ENCODE peak calls at places on chromosomes 3 and 15, in nine cellular contexts. Q, J, E, D, V, P, S, H and B are unnamed samples.

GRCh38 chr3:105798381-105798934 is 70.4 kb downstream of the CBLB start:
- DNase-seq in H (peak), V (no peak), Q (no peak), J (no peak), S (peak), P (no peak), E (no peak), D (no peak), B (no peak)

GRCh38 chr3:159418571-159419526 is 569.8 kb upstream of the IL12A start:
- DNase-seq in E (peak), S (no peak), D (no peak), P (peak), V (peak), J (peak), H (no peak), Q (no peak), B (no peak)

GRCh38 chr15:78625621-78626280 is 5.0 kb upstream of the CHRNA3 start:
- DNase-seq in E (no peak), J (no peak), Q (no peak), V (no peak), P (no peak), D (no peak), S (no peak), H (no peak), B (no peak)

GRCh38 chr3:53597136-53597915 is 102.9 kb downstream of the CACNA1D start:
- DNase-seq in P (no peak), D (no peak), S (no peak), J (no peak), H (no peak), E (no peak), Q (no peak), V (no peak), B (no peak)

GRCh38 chr3:85838921-85839320 is 880.1 kb downstream of the CADM2 start:
- DNase-seq in P (no peak), H (no peak), S (no peak), V (no peak), Q (no peak), E (no peak), D (no peak), J (no peak), B (no peak)

GRCh38 chr15:73072894-73073293 is 20.6 kb downstream of the NEO1 start:
- DNase-seq in Q (no peak), J (no peak), V (no peak), D (no peak), E (no peak), S (no peak), P (no peak), H (no peak), B (no peak)

GRCh38 chr3:16004812-16005211 is 169.7 kb upstream of the GALNT15 start:
- DNase-seq in S (no peak), P (no peak), E (no peak), H (no peak), J (no peak), Q (no peak), V (no peak), D (no peak), B (no peak)

GRCh38 chr3:100400424-100400781 is 486 bp downstream of the TOMM70 start:
- DNase-seq in D (peak), E (peak), J (peak), H (peak), P (peak), Q (peak), S (no peak), V (peak), B (peak)

GRCh38 chr3:32018723-32019564 is 37.4 kb downstream of the ZNF860 start:
- DNase-seq in P (peak), Q (no peak), D (peak), E (peak), J (peak), S (peak), H (peak), V (peak), B (peak)

GRCh38 chr3:108006077-108006675 is 84.7 kb downstream of the CD47 start:
- DNase-seq in V (peak), H (no peak), S (no peak), Q (no peak), E (no peak), J (no peak), P (no peak), D (no peak), B (no peak)

GRCh38 chr15:82177291-82178010 is 85.1 kb downstream of the EFL1 start:
- DNase-seq in P (no peak), S (peak), J (peak), H (no peak), E (peak), Q (no peak), V (peak), D (no peak), B (no peak)

GRCh38 chr3:149332781-149333517 is 487 bp downstream of the TM4SF18 start:
- DNase-seq in P (no peak), J (no peak), V (no peak), S (no peak), E (no peak), D (no peak), Q (no peak), H (no peak), B (no peak)

GRCh38 chr15:65906396-65906795 is 37.1 kb downstream of the RAB11A start:
- DNase-seq in D (no peak), H (no peak), Q (no peak), S (no peak), E (peak), J (no peak), P (no peak), V (no peak), B (no peak)

GRCh38 chr3:160618878-160619277 is 53.5 kb upstream of the KPNA4 start:
- DNase-seq in J (no peak), Q (no peak), H (no peak), S (no peak), P (no peak), E (no peak), D (no peak), V (no peak), B (no peak)

GRCh38 chr15:87591042-87591441 is 665.5 kb downstream of the NTRK3 start:
- DNase-seq in S (no peak), P (no peak), V (no peak), E (no peak), H (no peak), J (no peak), Q (no peak), D (no peak), B (no peak)

GRCh38 chr3:45942051-45942825 is 1.0 kb upstream of the CXCR6 start:
- DNase-seq in Q (no peak), E (no peak), H (no peak), P (no peak), S (no peak), V (no peak), D (no peak), J (no peak), B (no peak)

GRCh38 chr3:115843206-115843605 is 219.9 kb downstream of the GAP43 start:
- DNase-seq in E (no peak), J (no peak), H (no peak), S (no peak), V (no peak), Q (no peak), D (no peak), P (no peak), B (no peak)

GRCh38 chr15:53976844-53977392 is 1.3 kb upstream of the UNC13C start:
- DNase-seq in D (peak), V (no peak), J (no peak), S (no peak), E (no peak), H (peak), P (no peak), Q (no peak), B (peak)

GRCh38 chr3:46368569-46368968 is 2.2 kb upstream of the CCR5 start:
- DNase-seq in V (peak), E (no peak), Q (peak), H (no peak), J (peak), P (no peak), D (no peak), S (peak), B (no peak)

GRCh38 chr3:155065537-155065936 is 14.6 kb upstream of the MME start:
- DNase-seq in D (no peak), E (peak), Q (no peak), H (peak), J (peak), P (peak), S (no peak), V (peak), B (no peak)

GRCh38 chr15:51024735-51025453 is 69.8 kb downstream of the TNFAIP8L3 start:
- DNase-seq in Q (no peak), V (peak), E (no peak), J (no peak), H (no peak), D (no peak), S (no peak), P (no peak), B (no peak)

GRCh38 chr3:197050511-197050910 is 20.9 kb upstream of the MELTF start:
- DNase-seq in E (no peak), S (no peak), P (no peak), Q (no peak), D (no peak), J (no peak), V (no peak), H (no peak), B (no peak)

GRCh38 chr3:16028604-16029003 is 145.9 kb upstream of the GALNT15 start:
- DNase-seq in V (peak), E (no peak), D (no peak), P (peak), J (peak), S (no peak), H (no peak), Q (no peak), B (no peak)

GRCh38 chr15:69757186-69757585 is 304.6 kb downstream of the RPLP1 start:
- DNase-seq in V (no peak), H (no peak), D (no peak), E (no peak), Q (peak), S (no peak), J (no peak), P (no peak), B (no peak)

GRCh38 chr3:79368403-79368802 is 399.4 kb downstream of the ROBO1 start:
- DNase-seq in P (no peak), V (no peak), Q (no peak), J (peak), H (no peak), E (no peak), D (no peak), S (no peak), B (no peak)

GRCh38 chr3:10361375-10361774 is 40.5 kb upstream of the SEC13 start:
- DNase-seq in H (peak), V (no peak), P (no peak), D (no peak), Q (no peak), S (no peak), J (no peak), E (no peak), B (no peak)

GRCh38 chr3:194592798-194593752 is 40.1 kb downstream of the TMEM44 start:
- DNase-seq in D (no peak), H (peak), V (peak), Q (no peak), S (no peak), P (peak), E (peak), J (peak), B (no peak)

GRCh38 chr3:9747267-9747666 is 2.5 kb upstream of the OGG1 start:
- DNase-seq in Q (no peak), V (peak), J (peak), P (no peak), S (no peak), E (no peak), H (no peak), D (no peak), B (no peak)

GRCh38 chr3:155805802-155806618 is at the start of gene C3orf33:
- DNase-seq in J (peak), V (peak), Q (peak), S (peak), D (peak), P (peak), E (peak), H (peak), B (peak)